ENCODE peak calls at places on chromosomes 4 and X, in ten cellular contexts. One of them, this sample, is unnamed.
A peak's percentile ranks its signal among the peaks of the same experiment; 100 is the strongest.

GRCh38 chr4:5798946-5799345 is 87.9 kb downstream of the EVC start:
- DNase-seq in psoas muscle: no peak
- DNase-seq in tibial nerve: no peak
- DNase-seq in CD8-positive, alpha-beta T cell: no peak
- DNase-seq in left ventricle myocardium inferior: no peak
- DNase-seq in SJSA1: no peak
- DNase-seq in prostate gland: no peak
- DNase-seq in GM23338: no peak
- DNase-seq in CD4-positive, alpha-beta T cell: no peak
- DNase-seq in right lobe of liver: no peak
- DNase-seq in this sample: no peak

GRCh38 chr4:83328486-83328885 is 6.2 kb downstream of the HPSE start:
- DNase-seq in psoas muscle: no peak
- DNase-seq in tibial nerve: no peak
- DNase-seq in CD8-positive, alpha-beta T cell: no peak
- DNase-seq in left ventricle myocardium inferior: no peak
- DNase-seq in SJSA1: no peak
- DNase-seq in prostate gland: no peak
- DNase-seq in GM23338: peak; percentile 79
- DNase-seq in CD4-positive, alpha-beta T cell: no peak
- DNase-seq in right lobe of liver: no peak
- DNase-seq in this sample: no peak

GRCh38 chr4:156476359-156476758 is 495.2 kb downstream of the PDGFC start:
- DNase-seq in psoas muscle: no peak
- DNase-seq in tibial nerve: no peak
- DNase-seq in CD8-positive, alpha-beta T cell: no peak
- DNase-seq in left ventricle myocardium inferior: no peak
- DNase-seq in SJSA1: peak; percentile 50
- DNase-seq in prostate gland: no peak
- DNase-seq in GM23338: no peak
- DNase-seq in CD4-positive, alpha-beta T cell: no peak
- DNase-seq in right lobe of liver: no peak
- DNase-seq in this sample: no peak

GRCh38 chrX:118904218-118904617 is 70.2 kb upstream of the LONRF3 start:
- DNase-seq in psoas muscle: no peak
- DNase-seq in tibial nerve: no peak
- DNase-seq in CD8-positive, alpha-beta T cell: no peak
- DNase-seq in left ventricle myocardium inferior: no peak
- DNase-seq in SJSA1: no peak
- DNase-seq in prostate gland: no peak
- DNase-seq in GM23338: no peak
- DNase-seq in CD4-positive, alpha-beta T cell: no peak
- DNase-seq in right lobe of liver: no peak
- DNase-seq in this sample: no peak

GRCh38 chr4:51831133-51831532 is 11.8 kb upstream of the DCUN1D4 start:
- DNase-seq in psoas muscle: peak; percentile 69
- DNase-seq in tibial nerve: peak; percentile 74
- DNase-seq in CD8-positive, alpha-beta T cell: peak; percentile 70
- DNase-seq in left ventricle myocardium inferior: peak; percentile 64
- DNase-seq in SJSA1: no peak
- DNase-seq in prostate gland: peak; percentile 46
- DNase-seq in GM23338: peak; percentile 83
- DNase-seq in CD4-positive, alpha-beta T cell: peak; percentile 48
- DNase-seq in right lobe of liver: peak; percentile 66
- DNase-seq in this sample: no peak

GRCh38 chrX:13215729-13216128 is 104.1 kb downstream of the ATXN3L start:
- DNase-seq in psoas muscle: no peak
- DNase-seq in tibial nerve: no peak
- DNase-seq in CD8-positive, alpha-beta T cell: no peak
- DNase-seq in left ventricle myocardium inferior: no peak
- DNase-seq in SJSA1: no peak
- DNase-seq in prostate gland: no peak
- DNase-seq in GM23338: no peak
- DNase-seq in CD4-positive, alpha-beta T cell: no peak
- DNase-seq in right lobe of liver: no peak
- DNase-seq in this sample: no peak

GRCh38 chr4:54077812-54078211 is 13.4 kb upstream of the CHIC2 start:
- DNase-seq in psoas muscle: no peak
- DNase-seq in tibial nerve: no peak
- DNase-seq in CD8-positive, alpha-beta T cell: no peak
- DNase-seq in left ventricle myocardium inferior: no peak
- DNase-seq in SJSA1: no peak
- DNase-seq in prostate gland: no peak
- DNase-seq in GM23338: no peak
- DNase-seq in CD4-positive, alpha-beta T cell: no peak
- DNase-seq in right lobe of liver: no peak
- DNase-seq in this sample: no peak

GRCh38 chr4:99887837-99888236 is 6.4 kb downstream of the LAMTOR3 start:
- DNase-seq in psoas muscle: no peak
- DNase-seq in tibial nerve: no peak
- DNase-seq in CD8-positive, alpha-beta T cell: no peak
- DNase-seq in left ventricle myocardium inferior: no peak
- DNase-seq in SJSA1: no peak
- DNase-seq in prostate gland: no peak
- DNase-seq in GM23338: no peak
- DNase-seq in CD4-positive, alpha-beta T cell: no peak
- DNase-seq in right lobe of liver: no peak
- DNase-seq in this sample: no peak

GRCh38 chrX:37371578-37371981 is 22.4 kb downstream of the PRRG1 start:
- DNase-seq in psoas muscle: peak; percentile 37
- DNase-seq in tibial nerve: no peak
- DNase-seq in CD8-positive, alpha-beta T cell: no peak
- DNase-seq in left ventricle myocardium inferior: peak; percentile 27
- DNase-seq in SJSA1: no peak
- DNase-seq in prostate gland: no peak
- DNase-seq in GM23338: no peak
- DNase-seq in CD4-positive, alpha-beta T cell: no peak
- DNase-seq in right lobe of liver: peak; percentile 29
- DNase-seq in this sample: no peak

GRCh38 chr4:77819409-77819835 is 254 bp upstream of the CNOT6L start:
- DNase-seq in psoas muscle: no peak
- DNase-seq in tibial nerve: no peak
- DNase-seq in CD8-positive, alpha-beta T cell: no peak
- DNase-seq in left ventricle myocardium inferior: no peak
- DNase-seq in SJSA1: no peak
- DNase-seq in prostate gland: no peak
- DNase-seq in GM23338: peak; percentile 13
- DNase-seq in CD4-positive, alpha-beta T cell: peak; percentile 84
- DNase-seq in right lobe of liver: peak; percentile 77
- DNase-seq in this sample: no peak

GRCh38 chr4:131309628-131310027 is 1839.5 kb upstream of the PCDH10 start:
- DNase-seq in psoas muscle: no peak
- DNase-seq in tibial nerve: no peak
- DNase-seq in CD8-positive, alpha-beta T cell: no peak
- DNase-seq in left ventricle myocardium inferior: no peak
- DNase-seq in SJSA1: no peak
- DNase-seq in prostate gland: no peak
- DNase-seq in GM23338: no peak
- DNase-seq in CD4-positive, alpha-beta T cell: no peak
- DNase-seq in right lobe of liver: no peak
- DNase-seq in this sample: no peak

GRCh38 chr4:98739718-98740117 is 81.3 kb upstream of the TSPAN5 start:
- DNase-seq in psoas muscle: no peak
- DNase-seq in tibial nerve: no peak
- DNase-seq in CD8-positive, alpha-beta T cell: no peak
- DNase-seq in left ventricle myocardium inferior: no peak
- DNase-seq in SJSA1: no peak
- DNase-seq in prostate gland: no peak
- DNase-seq in GM23338: no peak
- DNase-seq in CD4-positive, alpha-beta T cell: no peak
- DNase-seq in right lobe of liver: no peak
- DNase-seq in this sample: no peak

GRCh38 chr4:87053802-87054767 is 119.3 kb downstream of the AFF1 start:
- DNase-seq in psoas muscle: no peak
- DNase-seq in tibial nerve: no peak
- DNase-seq in CD8-positive, alpha-beta T cell: no peak
- DNase-seq in left ventricle myocardium inferior: no peak
- DNase-seq in SJSA1: no peak
- DNase-seq in prostate gland: no peak
- DNase-seq in GM23338: no peak
- DNase-seq in CD4-positive, alpha-beta T cell: no peak
- DNase-seq in right lobe of liver: no peak
- DNase-seq in this sample: no peak

GRCh38 chr4:180449395-180449956 is 1793.7 kb upstream of the TENM3 start:
- DNase-seq in psoas muscle: no peak
- DNase-seq in tibial nerve: no peak
- DNase-seq in CD8-positive, alpha-beta T cell: no peak
- DNase-seq in left ventricle myocardium inferior: no peak
- DNase-seq in SJSA1: peak; percentile 49
- DNase-seq in prostate gland: no peak
- DNase-seq in GM23338: peak; percentile 84
- DNase-seq in CD4-positive, alpha-beta T cell: no peak
- DNase-seq in right lobe of liver: no peak
- DNase-seq in this sample: no peak

GRCh38 chr4:12724520-12724919 is 759.6 kb downstream of the RAB28 start:
- DNase-seq in psoas muscle: no peak
- DNase-seq in tibial nerve: no peak
- DNase-seq in CD8-positive, alpha-beta T cell: no peak
- DNase-seq in left ventricle myocardium inferior: no peak
- DNase-seq in SJSA1: no peak
- DNase-seq in prostate gland: no peak
- DNase-seq in GM23338: peak; percentile 40
- DNase-seq in CD4-positive, alpha-beta T cell: no peak
- DNase-seq in right lobe of liver: no peak
- DNase-seq in this sample: no peak

GRCh38 chrX:19902110-19902509 is 14.7 kb upstream of the SH3KBP1 start:
- DNase-seq in psoas muscle: no peak
- DNase-seq in tibial nerve: no peak
- DNase-seq in CD8-positive, alpha-beta T cell: no peak
- DNase-seq in left ventricle myocardium inferior: peak; percentile 33
- DNase-seq in SJSA1: no peak
- DNase-seq in prostate gland: no peak
- DNase-seq in GM23338: no peak
- DNase-seq in CD4-positive, alpha-beta T cell: no peak
- DNase-seq in right lobe of liver: no peak
- DNase-seq in this sample: no peak

DNA sequence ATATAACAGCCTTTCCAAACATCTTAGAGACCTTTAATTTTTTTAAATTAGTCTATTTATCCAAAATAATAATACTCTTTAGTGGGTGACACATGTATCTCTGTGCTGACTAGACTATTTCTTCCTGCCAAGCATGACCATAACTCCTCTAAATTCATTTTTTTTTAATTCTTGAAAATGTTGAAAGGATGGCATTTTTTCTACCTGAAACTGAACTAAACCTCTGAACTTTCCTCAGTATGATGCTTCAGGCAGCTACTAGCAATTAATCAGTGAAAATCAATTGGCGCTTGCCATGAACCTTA is 42.4 kb upstream of the PDLIM5 start:
- DNase-seq in psoas muscle: no peak
- DNase-seq in tibial nerve: no peak
- DNase-seq in CD8-positive, alpha-beta T cell: no peak
- DNase-seq in left ventricle myocardium inferior: no peak
- DNase-seq in SJSA1: no peak
- DNase-seq in prostate gland: no peak
- DNase-seq in GM23338: no peak
- DNase-seq in CD4-positive, alpha-beta T cell: no peak
- DNase-seq in right lobe of liver: no peak
- DNase-seq in this sample: no peak
- H3K27ac ChIP-seq in psoas muscle: peak overlapping the region; percentile 90
- H3K27ac ChIP-seq in tibial nerve: peak overlapping the region; percentile 27
- H3K27ac ChIP-seq in CD8-positive, alpha-beta T cell: no peak overlapping the region
- H3K27ac ChIP-seq in left ventricle myocardium inferior: peak overlapping the region; percentile 89
- H3K27ac ChIP-seq in SJSA1: no peak overlapping the region
- H3K27ac ChIP-seq in prostate gland: no peak overlapping the region
- H3K27ac ChIP-seq in GM23338: no peak overlapping the region
- H3K27ac ChIP-seq in CD4-positive, alpha-beta T cell: no peak overlapping the region
- H3K27ac ChIP-seq in right lobe of liver: no peak overlapping the region
- H3K27ac ChIP-seq in this sample: no peak overlapping the region

DNA sequence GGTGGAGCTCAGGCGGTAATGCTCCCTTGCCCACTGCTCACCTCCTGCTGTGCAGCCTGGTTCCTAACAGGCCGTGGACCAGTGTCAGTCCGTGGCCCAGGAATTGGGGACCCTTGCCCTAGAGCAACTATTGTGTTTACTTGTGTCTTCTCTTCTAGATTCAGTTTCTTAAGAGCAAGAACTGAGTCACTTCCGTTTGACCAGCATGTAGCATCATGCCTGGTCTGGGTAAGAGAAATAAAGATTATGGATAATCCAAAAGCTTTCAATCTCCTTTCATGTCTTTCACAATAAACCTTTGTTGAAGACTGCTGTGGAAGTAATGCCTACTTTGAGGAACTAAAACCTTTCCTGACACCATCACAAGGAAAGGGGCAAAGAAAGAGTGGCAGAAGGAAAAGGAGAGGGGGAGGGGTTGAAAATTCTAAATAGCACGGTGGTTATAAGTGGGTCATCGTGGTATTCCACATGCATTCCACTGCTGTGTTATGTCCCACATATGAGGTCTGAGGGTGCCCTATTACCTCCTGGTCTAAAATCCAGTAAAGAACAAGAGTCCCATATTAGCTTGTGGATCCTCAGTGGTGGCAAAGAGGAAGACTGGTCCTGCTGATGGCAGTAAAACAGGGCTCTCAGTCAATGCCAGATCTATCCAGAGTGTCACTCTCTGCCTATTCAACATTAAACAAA is 133.4 kb downstream of the RASL11B start:
- DNase-seq in psoas muscle: no peak
- DNase-seq in tibial nerve: no peak
- DNase-seq in CD8-positive, alpha-beta T cell: no peak
- DNase-seq in left ventricle myocardium inferior: no peak
- DNase-seq in SJSA1: no peak
- DNase-seq in prostate gland: no peak
- DNase-seq in GM23338: no peak
- DNase-seq in CD4-positive, alpha-beta T cell: no peak
- DNase-seq in right lobe of liver: no peak
- DNase-seq in this sample: no peak
- H3K27ac ChIP-seq in psoas muscle: no peak overlapping the region
- H3K27ac ChIP-seq in tibial nerve: peak overlapping the region; percentile 63
- H3K27ac ChIP-seq in CD8-positive, alpha-beta T cell: no peak overlapping the region
- H3K27ac ChIP-seq in left ventricle myocardium inferior: peak overlapping the region; percentile 74
- H3K27ac ChIP-seq in SJSA1: no peak overlapping the region
- H3K27ac ChIP-seq in prostate gland: no peak overlapping the region
- H3K27ac ChIP-seq in GM23338: no peak overlapping the region
- H3K27ac ChIP-seq in CD4-positive, alpha-beta T cell: no peak overlapping the region
- H3K27ac ChIP-seq in right lobe of liver: peak overlapping the region; percentile 56
- H3K27ac ChIP-seq in this sample: no peak overlapping the region

DNA sequence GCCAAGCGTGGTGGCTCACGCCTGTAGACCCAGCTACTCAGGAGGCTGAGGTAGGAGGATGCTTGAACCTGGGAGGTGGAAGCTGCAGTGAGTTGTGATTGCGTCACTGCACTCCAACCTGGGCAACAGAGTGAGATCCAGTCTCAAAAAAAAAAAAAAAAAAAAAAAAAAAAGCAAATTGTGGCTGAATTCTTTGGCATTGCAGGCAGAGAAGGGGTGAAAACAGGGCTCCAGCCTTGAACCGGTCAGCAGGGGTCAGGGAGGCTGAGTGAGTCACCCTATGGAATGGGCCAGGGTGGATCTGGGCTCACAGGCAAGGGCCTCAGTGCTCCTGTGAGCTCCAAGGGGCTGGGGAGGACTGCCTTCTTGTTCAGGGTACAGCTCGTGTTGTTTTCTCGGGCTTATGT is 13.2 kb upstream of the FAM3A start:
- DNase-seq in psoas muscle: no peak
- DNase-seq in tibial nerve: no peak
- DNase-seq in CD8-positive, alpha-beta T cell: no peak
- DNase-seq in left ventricle myocardium inferior: no peak
- DNase-seq in SJSA1: no peak
- DNase-seq in prostate gland: no peak
- DNase-seq in GM23338: no peak
- DNase-seq in CD4-positive, alpha-beta T cell: no peak
- DNase-seq in right lobe of liver: no peak
- DNase-seq in this sample: no peak
- H3K27ac ChIP-seq in psoas muscle: no peak overlapping the region
- H3K27ac ChIP-seq in tibial nerve: peak overlapping the region; percentile 29
- H3K27ac ChIP-seq in CD8-positive, alpha-beta T cell: no peak overlapping the region
- H3K27ac ChIP-seq in left ventricle myocardium inferior: no peak overlapping the region
- H3K27ac ChIP-seq in SJSA1: no peak overlapping the region
- H3K27ac ChIP-seq in prostate gland: no peak overlapping the region
- H3K27ac ChIP-seq in GM23338: no peak overlapping the region
- H3K27ac ChIP-seq in CD4-positive, alpha-beta T cell: no peak overlapping the region
- H3K27ac ChIP-seq in right lobe of liver: no peak overlapping the region
- H3K27ac ChIP-seq in this sample: no peak overlapping the region

GRCh38 chr4:73844352-73844751 is 7.9 kb downstream of the CXCL6 start:
- DNase-seq in psoas muscle: no peak
- DNase-seq in tibial nerve: no peak
- DNase-seq in CD8-positive, alpha-beta T cell: no peak
- DNase-seq in left ventricle myocardium inferior: no peak
- DNase-seq in SJSA1: no peak
- DNase-seq in prostate gland: no peak
- DNase-seq in GM23338: no peak
- DNase-seq in CD4-positive, alpha-beta T cell: no peak
- DNase-seq in right lobe of liver: no peak
- DNase-seq in this sample: no peak
- H3K27ac ChIP-seq in psoas muscle: no peak overlapping the region
- H3K27ac ChIP-seq in tibial nerve: no peak overlapping the region
- H3K27ac ChIP-seq in CD8-positive, alpha-beta T cell: no peak overlapping the region
- H3K27ac ChIP-seq in left ventricle myocardium inferior: no peak overlapping the region
- H3K27ac ChIP-seq in SJSA1: peak overlapping the region; percentile 15
- H3K27ac ChIP-seq in prostate gland: no peak overlapping the region
- H3K27ac ChIP-seq in GM23338: no peak overlapping the region
- H3K27ac ChIP-seq in CD4-positive, alpha-beta T cell: no peak overlapping the region
- H3K27ac ChIP-seq in right lobe of liver: no peak overlapping the region
- H3K27ac ChIP-seq in this sample: no peak overlapping the region